ENCODE peak calls at places on chromosomes 12 and 14, in seven cellular contexts. V is foreskin fibroblast, E is transverse colon, D is lower lobe of right lung, C is cardiac fibroblast, M is K562, I is IMR-90. O is an unnamed sample.

GRCh38 chr12:50075808-50076170 is 9.4 kb upstream of the SMARCD1 start:
- DNase-seq in V (no peak), E (no peak), D (no peak), C (no peak), M (no peak), I (no peak), O (no peak)

GRCh38 chr12:118326971-118327370 is 45.7 kb downstream of the TAOK3 start:
- DNase-seq in V (peak; percentile 13), E (no peak), D (no peak), C (no peak), M (no peak), I (peak; percentile 37), O (no peak)

GRCh38 chr14:22388669-22389625 is 200.1 kb downstream of the DAD1 start:
- DNase-seq in V (peak; percentile 36), E (no peak), D (no peak), C (peak; percentile 45), M (no peak), I (peak; percentile 51), O (peak; percentile 16)

GRCh38 chr12:31736472-31736871 is 7.7 kb upstream of the AMN1 start:
- DNase-seq in V (peak; percentile 84), E (no peak), D (no peak), C (peak; percentile 96), M (no peak), I (peak; percentile 89), O (peak; percentile 87)

GRCh38 chr12:41680155-41680554 is 464.5 kb downstream of the GXYLT1 start:
- DNase-seq in V (no peak), E (no peak), D (no peak), C (no peak), M (no peak), I (no peak), O (no peak)

GRCh38 chr14:59199614-59200013 is 11.1 kb downstream of the DAAM1 start:
- DNase-seq in V (no peak), E (no peak), D (no peak), C (no peak), M (no peak), I (no peak), O (no peak)

GRCh38 chr14:90489916-90490726 is 93.3 kb downstream of the CALM1 start:
- DNase-seq in V (no peak), E (no peak), D (no peak), C (peak; percentile 14), M (peak; percentile 70), I (peak; percentile 18), O (peak; percentile 5)

GRCh38 chr12:127926004-127926403 is 341.0 kb upstream of the TMEM132C start:
- DNase-seq in V (peak; percentile 4), E (peak; percentile 25), D (no peak), C (peak; percentile 1), M (no peak), I (no peak), O (peak; percentile 14)

GRCh38 chr12:43980627-43981191 is 144.8 kb downstream of the TMEM117 start:
- DNase-seq in V (no peak), E (no peak), D (no peak), C (no peak), M (no peak), I (no peak), O (no peak)

GRCh38 chr14:46663382-46663781 is 11.8 kb upstream of the RPL10L start:
- DNase-seq in V (no peak), E (no peak), D (no peak), C (no peak), M (no peak), I (no peak), O (no peak)

GRCh38 chr12:51749201-51749985 is 99.1 kb downstream of the FIGNL2 start:
- DNase-seq in V (no peak), E (no peak), D (no peak), C (no peak), M (no peak), I (no peak), O (no peak)

GRCh38 chr12:103737881-103738280 is 103.2 kb downstream of the NT5DC3 start:
- DNase-seq in V (no peak), E (no peak), D (no peak), C (no peak), M (no peak), I (no peak), O (no peak)

GRCh38 chr12:6337958-6338406 is 3.9 kb downstream of the TNFRSF1A start:
- DNase-seq in V (no peak), E (no peak), D (no peak), C (peak; percentile 79), M (no peak), I (no peak), O (peak; percentile 63)

GRCh38 chr14:63470877-63471565 is 72.2 kb downstream of the PPP2R5E start:
- DNase-seq in V (peak; percentile 47), E (no peak), D (no peak), C (peak; percentile 78), M (no peak), I (peak; percentile 91), O (peak; percentile 73)

GRCh38 chr14:34213332-34213731 is 248.7 kb downstream of the SPTSSA start:
- DNase-seq in V (no peak), E (no peak), D (no peak), C (no peak), M (no peak), I (no peak), O (no peak)

GRCh38 chr12:59230334-59230733 is 310.0 kb upstream of the LRIG3 start:
- DNase-seq in V (no peak), E (no peak), D (no peak), C (no peak), M (no peak), I (no peak), O (no peak)

GRCh38 chr12:102638777-102639176 is 158.4 kb upstream of the IGF1 start:
- DNase-seq in V (no peak), E (no peak), D (no peak), C (peak; percentile 35), M (no peak), I (peak; percentile 76), O (peak; percentile 33)

GRCh38 chr12:112294793-112295192 is 87.4 kb downstream of the HECTD4 start:
- DNase-seq in V (peak; percentile 9), E (no peak), D (no peak), C (peak; percentile 41), M (peak; percentile 23), I (peak; percentile 51), O (peak; percentile 41)

GRCh38 chr14:81464253-81465001 is 64.3 kb upstream of the STON2 start:
- DNase-seq in V (peak; percentile 44), E (peak; percentile 54), D (no peak), C (peak; percentile 77), M (peak; percentile 44), I (peak; percentile 64), O (peak; percentile 71)

GRCh38 chr12:10068634-10069033 is 30.2 kb downstream of the CLEC1A start:
- DNase-seq in V (no peak), E (no peak), D (no peak), C (no peak), M (no peak), I (no peak), O (no peak)

GRCh38 chr14:35988972-35989690 is 163.0 kb downstream of the BRMS1L start:
- DNase-seq in V (no peak), E (no peak), D (no peak), C (no peak), M (no peak), I (no peak), O (no peak)

GRCh38 chr12:68368332-68368731 is 36.2 kb upstream of the MDM1 start:
- DNase-seq in V (no peak), E (no peak), D (no peak), C (peak; percentile 71), M (no peak), I (no peak), O (no peak)

GRCh38 chr14:55423969-55424368 is 12.3 kb upstream of the ATG14 start:
- DNase-seq in V (no peak), E (no peak), D (no peak), C (no peak), M (no peak), I (no peak), O (no peak)

GRCh38 chr12:79522657-79523386 is 167.9 kb downstream of the PAWR start:
- DNase-seq in V (no peak), E (no peak), D (no peak), C (no peak), M (no peak), I (no peak), O (no peak)
- H3K4me3 ChIP-seq in V (no peak overlapping the region), E (no peak overlapping the region), D (no peak overlapping the region), C (no peak overlapping the region), M (no peak overlapping the region), I (no peak overlapping the region), O (no peak overlapping the region)

GRCh38 chr12:55739025-55739378 is 3.9 kb upstream of the GDF11 start:
- DNase-seq in V (no peak), E (no peak), D (no peak), C (no peak), M (no peak), I (no peak), O (no peak)
- TF ChIP-seq CTCF in V (no peak), E (no peak), D (no peak), C (no peak), M (no peak), I (no peak), O (no peak)

GRCh38 chr14:105400016-105400415 is 1.7 kb downstream of the TEX22 start:
- DNase-seq in V (no peak), E (no peak), D (no peak), C (no peak), M (no peak), I (no peak), O (no peak)
- H3K4me3 ChIP-seq in V (no peak overlapping the region), E (no peak overlapping the region), D (no peak overlapping the region), C (no peak overlapping the region), M (no peak overlapping the region), I (no peak overlapping the region), O (no peak overlapping the region)

GRCh38 chr14:75514673-75515630 is 7.3 kb upstream of the BATF start:
- DNase-seq in V (peak; percentile 46), E (peak; percentile 52), D (peak; percentile 64), C (peak; percentile 32), M (peak; percentile 44), I (peak; percentile 15), O (no peak)
- TF ChIP-seq CTCF in V (peak; percentile 25), E (no peak), D (no peak), C (peak; percentile 37), M (peak; percentile 30), I (no peak), O (peak; percentile 31)

O was measured in fibroblast of pulmonary artery.